ENCODE peak calls at places on chromosomes 11 and 22, in ten cellular contexts. Q is NCI-H1436; X is substantia nigra; I is ovary; U is mucosa of gallbladder; E is stimulated activated CD4-positive, alpha-beta T cell treated with anti-CD3 and anti-CD28 coated beads, Interleukin-15, amount 100 ng/mL, for 24 hours; T is activated CD8-positive, alpha-beta memory T cell treated with anti-CD3 and anti-CD28 coated beads, Interleukin-2, amount 10 ng/mL, durations not matched to agents 7 days and 5 days; B is LoVo; H is stimulated activated CD8-positive, alpha-beta memory T cell treated with anti-CD3 and anti-CD28 coated beads, Interleukin-2, amount 100 ng/mL, for 48 hours; S is MM.1S. G is an unnamed sample.

GRCh38 chr11:61702701-61703312 is 22.6 kb downstream of the DAGLA start:
- DNase-seq in Q (no peak), X (no peak), I (no peak), U (no peak), E (no peak), T (peak), B (no peak), H (no peak), S (no peak), G (no peak)

GRCh38 chr11:69643646-69644045 is 2.7 kb downstream of the CCND1 start:
- DNase-seq in Q (no peak), X (no peak), I (no peak), U (no peak), E (no peak), T (no peak), B (no peak), H (no peak), S (no peak), G (no peak)

GRCh38 chr11:6307879-6308278 is 12.4 kb downstream of the CAVIN3 start:
- DNase-seq in Q (no peak), X (no peak), I (no peak), U (no peak), E (no peak), T (no peak), B (no peak), H (no peak), S (no peak), G (no peak)

GRCh38 chr11:35174666-35175065 is 35.7 kb downstream of the CD44 start:
- DNase-seq in Q (no peak), X (no peak), I (no peak), U (no peak), E (no peak), T (no peak), B (no peak), H (no peak), S (no peak), G (no peak)

GRCh38 chr11:111378773-111379499 is at the start of gene POU2AF1:
- DNase-seq in Q (peak), X (no peak), I (no peak), U (no peak), E (peak), T (peak), B (no peak), H (peak), S (peak), G (no peak)

GRCh38 chr11:27216268-27217149 is 146.5 kb downstream of the CCDC34 start:
- DNase-seq in Q (no peak), X (no peak), I (peak), U (peak), E (no peak), T (no peak), B (no peak), H (no peak), S (no peak), G (no peak)

GRCh38 chr11:9512370-9513019 is 51.7 kb downstream of the ZNF143 start:
- DNase-seq in Q (no peak), X (no peak), I (no peak), U (no peak), E (no peak), T (no peak), B (no peak), H (no peak), S (no peak), G (no peak)

GRCh38 chr11:74446445-74446844 is 20.9 kb downstream of the KCNE3 start:
- DNase-seq in Q (no peak), X (no peak), I (no peak), U (no peak), E (no peak), T (no peak), B (no peak), H (no peak), S (no peak), G (no peak)

GRCh38 chr11:12007230-12007593 is 1.2 kb downstream of the DKK3 start:
- DNase-seq in Q (no peak), X (no peak), I (no peak), U (no peak), E (no peak), T (no peak), B (no peak), H (no peak), S (no peak), G (no peak)

GRCh38 chr11:10856689-10857603 is 907 bp downstream of the ZBED5 start:
- DNase-seq in Q (peak), X (no peak), I (no peak), U (peak), E (peak), T (no peak), B (peak), H (no peak), S (peak), G (no peak)

GRCh38 chr11:44726278-44727113 is at the start of gene TSPAN18:
- DNase-seq in Q (no peak), X (no peak), I (peak), U (no peak), E (peak), T (no peak), B (no peak), H (no peak), S (peak), G (no peak)

GRCh38 chr11:128689946-128690745 is 3.7 kb upstream of the FLI1 start:
- DNase-seq in Q (no peak), X (no peak), I (no peak), U (no peak), E (no peak), T (no peak), B (no peak), H (no peak), S (no peak), G (no peak)

GRCh38 chr11:25734592-25735211 is 597.2 kb upstream of the ANO3 start:
- DNase-seq in Q (no peak), X (no peak), I (no peak), U (no peak), E (no peak), T (no peak), B (no peak), H (no peak), S (peak), G (no peak)

GRCh38 chr11:20599424-20600346 is at the start of gene SLC6A5:
- DNase-seq in Q (no peak), X (no peak), I (peak), U (peak), E (peak), T (peak), B (peak), H (peak), S (peak), G (no peak)

GRCh38 chr22:37199103-37199838 is 11.2 kb upstream of the C1QTNF6 start:
- DNase-seq in Q (peak), X (peak), I (peak), U (peak), E (peak), T (peak), B (peak), H (peak), S (peak), G (peak)

GRCh38 chr11:56783448-56784041 is 35.0 kb upstream of the OR9G4 start:
- DNase-seq in Q (peak), X (no peak), I (no peak), U (no peak), E (no peak), T (no peak), B (peak), H (no peak), S (peak), G (no peak)

GRCh38 chr11:129259950-129260349 is 67.8 kb upstream of the ARHGAP32 start:
- DNase-seq in Q (no peak), X (no peak), I (no peak), U (no peak), E (no peak), T (no peak), B (peak), H (no peak), S (no peak), G (no peak)

GRCh38 chr11:83151274-83151977 is 5.5 kb upstream of the PCF11 start:
- DNase-seq in Q (no peak), X (no peak), I (no peak), U (peak), E (no peak), T (no peak), B (peak), H (no peak), S (no peak), G (no peak)

GRCh38 chr22:32917577-32918375 is 116.3 kb downstream of the TIMP3 start:
- DNase-seq in Q (no peak), X (no peak), I (no peak), U (no peak), E (no peak), T (no peak), B (no peak), H (no peak), S (no peak), G (no peak)

G was measured in cerebellar nuclear complex.